ENCODE peak calls at places on chromosomes 3 and 15, in seven cellular contexts. A is IMR-90, P is mammary epithelial cell, U is NT2/D1, C is colonic mucosa, T is endodermal cell, H is GM12878. I is an unnamed sample.

GRCh38 chr3:194867270-194867983 is 181.7 kb downstream of the FAM43A start:
- DNase-seq in A (no peak), P (no peak), U (no peak), C (peak), T (no peak), H (no peak), I (no peak)

GRCh38 chr15:40982855-40983254 is 29.6 kb downstream of the CHAC1 start:
- DNase-seq in A (peak), P (no peak), U (no peak), C (no peak), T (no peak), H (no peak), I (peak)

GRCh38 chr3:82506204-82506603 is 744.8 kb upstream of the GBE1 start:
- DNase-seq in A (no peak), P (no peak), U (no peak), C (no peak), T (no peak), H (no peak), I (no peak)

GRCh38 chr3:112752092-112752512 is 94.6 kb downstream of the CD200R1L start:
- DNase-seq in A (peak), P (no peak), U (no peak), C (no peak), T (no peak), H (no peak), I (peak)

GRCh38 chr15:66761723-66762595 is 59.9 kb downstream of the SMAD6 start:
- DNase-seq in A (no peak), P (peak), U (no peak), C (no peak), T (no peak), H (no peak), I (peak)

GRCh38 chr15:77508541-77509505 is 88.1 kb downstream of the HMG20A start:
- DNase-seq in A (peak), P (peak), U (no peak), C (no peak), T (no peak), H (no peak), I (peak)

GRCh38 chr3:144296808-144297207 is 325.2 kb downstream of the DIPK2A start:
- DNase-seq in A (no peak), P (no peak), U (no peak), C (no peak), T (no peak), H (no peak), I (no peak)

GRCh38 chr3:35785540-35785939 is 146.2 kb downstream of the ARPP21 start:
- DNase-seq in A (no peak), P (no peak), U (no peak), C (no peak), T (no peak), H (no peak), I (no peak)

GRCh38 chr15:98241032-98241554 is 280.6 kb downstream of the ARRDC4 start:
- DNase-seq in A (no peak), P (peak), U (no peak), C (no peak), T (no peak), H (no peak), I (no peak)

GRCh38 chr15:59160880-59161593 is 45.6 kb upstream of the LDHAL6B start:
- DNase-seq in A (peak), P (no peak), U (no peak), C (no peak), T (peak), H (no peak), I (peak)

GRCh38 chr3:70358978-70359580 is 46.6 kb upstream of the MDFIC2 start:
- DNase-seq in A (peak), P (peak), U (peak), C (peak), T (peak), H (no peak), I (peak)

GRCh38 chr3:65927576-65927975 is 111.1 kb downstream of the MAGI1 start:
- DNase-seq in A (peak), P (peak), U (no peak), C (no peak), T (no peak), H (no peak), I (no peak)

GRCh38 chr3:158841387-158841786 is 39.5 kb downstream of the MFSD1 start:
- DNase-seq in A (no peak), P (no peak), U (no peak), C (no peak), T (no peak), H (no peak), I (no peak)

GRCh38 chr3:130783629-130784028 is 37.0 kb upstream of the PIK3R4 start:
- DNase-seq in A (no peak), P (peak), U (no peak), C (no peak), T (no peak), H (no peak), I (peak)

GRCh38 chr3:72231439-72232196 is 446.7 kb upstream of the PROK2 start:
- DNase-seq in A (no peak), P (no peak), U (no peak), C (no peak), T (no peak), H (no peak), I (no peak)

GRCh38 chr3:31253782-31254181 is 278.9 kb upstream of the STT3B start:
- DNase-seq in A (no peak), P (no peak), U (no peak), C (no peak), T (no peak), H (no peak), I (peak)

GRCh38 chr15:40691737-40692136 is 3.2 kb upstream of the RAD51 start:
- DNase-seq in A (no peak), P (peak), U (no peak), C (peak), T (no peak), H (no peak), I (no peak)

GRCh38 chr3:177468816-177469590 is 271.7 kb upstream of the TBL1XR1 start:
- DNase-seq in A (peak), P (no peak), U (no peak), C (no peak), T (no peak), H (no peak), I (peak)

GRCh38 chr15:93861413-93861812 is 369.9 kb upstream of the MCTP2 start:
- DNase-seq in A (no peak), P (no peak), U (no peak), C (no peak), T (no peak), H (no peak), I (peak)

GRCh38 chr15:87608238-87609028 is 648.1 kb downstream of the NTRK3 start:
- DNase-seq in A (no peak), P (no peak), U (no peak), C (no peak), T (no peak), H (no peak), I (no peak)

GRCh38 chr3:27943106-27943505 is 221.0 kb upstream of the EOMES start:
- DNase-seq in A (no peak), P (peak), U (peak), C (peak), T (peak), H (no peak), I (peak)

GRCh38 chr3:139117136-139117675 is 72.5 kb upstream of the PRR23C start:
- DNase-seq in A (peak), P (peak), U (no peak), C (peak), T (no peak), H (no peak), I (peak)

GRCh38 chr15:88663216-88663615 is 24.4 kb downstream of the ISG20 start:
- DNase-seq in A (no peak), P (peak), U (no peak), C (no peak), T (no peak), H (no peak), I (peak)

GRCh38 chr3:138944136-138944658 is 2.7 kb downstream of the FOXL2 start:
- DNase-seq in A (no peak), P (no peak), U (no peak), C (no peak), T (peak), H (no peak), I (no peak)

GRCh38 chr3:22399566-22399965 is 648.6 kb upstream of the ZNF385D start:
- DNase-seq in A (no peak), P (no peak), U (no peak), C (no peak), T (no peak), H (no peak), I (no peak)

GRCh38 chr3:182921665-182922355 is 58.5 kb downstream of the DCUN1D1 start:
- DNase-seq in A (peak), P (no peak), U (no peak), C (no peak), T (no peak), H (no peak), I (peak)

GRCh38 chr3:68403741-68404140 is 528.6 kb downstream of the TAFA4 start:
- DNase-seq in A (no peak), P (no peak), U (no peak), C (no peak), T (no peak), H (no peak), I (no peak)

GRCh38 chr3:46052531-46052930 is 25.2 kb upstream of the XCR1 start:
- DNase-seq in A (no peak), P (no peak), U (no peak), C (no peak), T (no peak), H (no peak), I (no peak)

GRCh38 chr15:25790003-25790660 is 73.0 kb downstream of the ATP10A start:
- DNase-seq in A (peak), P (no peak), U (no peak), C (peak), T (no peak), H (no peak), I (peak)

GRCh38 chr15:74906193-74906449 is 530 bp downstream of the FAM219B start:
- DNase-seq in A (no peak), P (no peak), U (no peak), C (peak), T (peak), H (no peak), I (no peak)

GRCh38 chr15:82146990-82147461 is 101.2 kb upstream of the MEX3B start:
- DNase-seq in A (peak), P (peak), U (no peak), C (no peak), T (no peak), H (no peak), I (peak)

GRCh38 chr3:124243253-124243859 is 251.4 kb upstream of the ROPN1 start:
- DNase-seq in A (no peak), P (no peak), U (no peak), C (no peak), T (no peak), H (no peak), I (no peak)

GRCh38 chr15:40582726-40583246 is 11.3 kb upstream of the KNL1 start:
- DNase-seq in A (no peak), P (peak), U (no peak), C (no peak), T (peak), H (no peak), I (peak)

DNA sequence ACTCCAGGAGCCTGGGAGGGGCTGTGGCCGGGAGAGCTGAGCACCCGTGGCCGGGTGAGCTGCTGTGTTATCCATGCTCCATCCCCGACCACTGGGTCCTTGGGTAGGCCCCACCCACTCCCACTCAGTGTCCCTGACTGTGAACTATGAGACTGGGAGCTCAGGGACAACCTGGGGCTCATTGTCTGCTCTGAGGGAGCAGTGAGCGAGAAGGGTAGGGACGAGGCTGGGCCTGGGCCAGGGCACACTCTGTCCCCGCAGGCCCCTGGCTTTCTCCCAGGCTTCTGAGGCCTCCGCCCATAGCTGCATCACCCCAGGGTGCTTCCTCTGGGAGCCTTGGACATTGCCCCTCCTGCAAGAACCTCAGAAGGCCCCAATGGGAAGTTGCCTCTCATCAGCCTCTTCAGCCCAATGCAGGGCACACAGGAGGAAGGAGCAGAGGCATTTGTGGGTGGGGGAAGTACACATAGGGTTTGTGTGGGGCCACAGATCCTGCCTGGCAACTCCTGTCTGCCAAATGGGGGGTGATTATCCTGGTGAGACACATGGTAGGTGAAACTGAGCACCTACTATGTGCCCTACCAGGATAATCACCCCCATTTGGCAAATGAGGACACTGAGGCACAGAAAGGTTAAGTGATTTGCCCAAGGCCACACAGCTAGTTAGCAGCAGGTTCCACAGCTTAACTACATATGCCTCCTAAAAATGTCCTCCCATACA is 2.4 kb downstream of the ANPEP start:
- DNase-seq in A (no peak), P (no peak), U (no peak), C (peak), T (no peak), H (no peak), I (peak)
- H3K9ac ChIP-seq in A (no peak), P (no peak), U (no peak), C (peak), T (no peak), H (no peak), I (no peak)

DNA sequence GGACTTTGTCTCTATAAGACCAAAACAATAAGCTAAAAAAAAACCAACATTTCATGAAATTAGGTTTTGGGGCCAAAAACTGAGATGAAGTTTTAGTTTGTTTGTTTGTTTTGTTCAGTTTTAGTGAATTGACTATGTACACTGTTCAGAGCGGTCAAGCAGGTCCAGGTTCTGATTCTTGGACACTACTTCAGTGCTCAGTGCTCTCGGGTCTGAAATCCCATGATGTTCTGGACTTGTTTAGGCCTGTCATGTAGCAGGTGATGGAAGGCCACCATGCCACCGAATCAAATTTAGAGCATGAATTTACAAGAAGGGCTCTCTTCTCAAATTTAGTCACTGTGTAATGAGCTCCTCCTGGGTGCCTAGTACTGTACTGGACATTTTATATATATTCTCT is 45.5 kb downstream of the COL8A1 start:
- DNase-seq in A (no peak), P (no peak), U (no peak), C (no peak), T (no peak), H (no peak), I (no peak)
- H3K4me3 ChIP-seq in A (no peak), P (no peak), U (no peak), C (no peak), T (no peak), H (no peak), I (no peak)

GRCh38 chr3:141452045-141452444 is 34.8 kb upstream of the RASA2 start:
- DNase-seq in A (peak), P (peak), U (peak), C (no peak), T (peak), H (peak), I (peak)
- H3K9ac ChIP-seq in A (peak), P (no peak), U (no peak), C (no peak), T (no peak), H (no peak), I (no peak)

GRCh38 chr3:187858086-187858485 is 112.8 kb upstream of the BCL6 start:
- DNase-seq in A (no peak), P (no peak), U (no peak), C (no peak), T (no peak), H (no peak), I (no peak)
- H3K4me3 ChIP-seq in A (no peak), P (no peak), U (no peak), C (no peak), T (no peak), H (no peak), I (no peak)

GRCh38 chr15:52518487-52518886 is 10.2 kb downstream of the MYO5A start:
- DNase-seq in A (peak), P (no peak), U (no peak), C (no peak), T (no peak), H (no peak), I (peak)
- H3K9ac ChIP-seq in A (no peak), P (no peak), U (no peak), C (no peak), T (no peak), H (no peak), I (no peak)

DNA sequence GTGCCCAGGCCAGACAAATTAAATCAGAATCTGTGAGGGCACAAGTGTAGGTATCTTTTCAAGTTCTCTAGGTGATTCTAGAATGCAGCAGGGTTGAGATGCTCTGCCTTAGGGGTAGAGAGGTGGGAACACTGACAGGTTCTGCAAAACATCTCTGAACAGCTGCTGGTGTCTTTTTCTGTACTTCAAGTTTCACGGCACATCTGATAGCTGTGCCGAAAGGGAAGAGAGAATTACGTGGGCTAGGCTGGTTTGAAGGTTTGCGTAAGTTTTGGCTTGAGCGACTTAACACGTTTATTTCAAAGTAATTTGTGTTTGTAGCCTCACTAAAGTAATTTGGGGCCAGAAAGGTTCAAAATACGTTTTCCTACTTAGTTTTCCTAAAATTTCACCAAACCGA is 22.5 kb downstream of the PXK start:
- DNase-seq in A (no peak), P (no peak), U (no peak), C (no peak), T (no peak), H (no peak), I (no peak)
- H3K4me3 ChIP-seq in A (no peak), P (no peak), U (no peak), C (no peak), T (no peak), H (peak), I (no peak)

GRCh38 chr3:48433472-48434118 is 3.7 kb upstream of the PLXNB1 start:
- DNase-seq in A (peak), P (peak), U (no peak), C (peak), T (no peak), H (no peak), I (peak)
- H3K9ac ChIP-seq in A (no peak), P (no peak), U (no peak), C (peak), T (no peak), H (no peak), I (no peak)

DNA sequence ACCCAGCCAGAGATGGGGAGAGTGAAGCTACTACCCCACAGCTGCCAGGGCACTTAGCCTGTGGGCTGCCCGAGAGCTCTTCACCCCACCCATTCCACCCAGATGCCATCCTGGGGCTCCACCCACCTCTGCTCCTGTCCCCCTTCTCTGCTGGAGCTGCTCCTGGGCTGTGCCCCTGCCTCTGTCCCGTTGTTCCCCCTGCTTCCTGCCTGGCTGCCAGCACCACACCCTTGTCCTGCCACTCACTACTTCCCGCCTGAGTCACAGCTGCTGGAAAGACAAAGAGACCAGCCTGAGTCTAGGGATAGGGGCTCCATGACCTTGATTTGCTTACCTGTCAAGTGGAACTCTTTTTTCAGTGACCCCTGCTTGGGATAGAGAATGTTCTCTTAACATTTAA is 12.4 kb downstream of the GNAI2 start:
- DNase-seq in A (no peak), P (no peak), U (no peak), C (peak), T (no peak), H (no peak), I (no peak)
- H3K4me3 ChIP-seq in A (no peak), P (no peak), U (no peak), C (no peak), T (no peak), H (no peak), I (no peak)

GRCh38 chr3:172131746-172132145 is 92.4 kb downstream of the FNDC3B start:
- DNase-seq in A (no peak), P (no peak), U (no peak), C (no peak), T (no peak), H (no peak), I (no peak)

GRCh38 chr3:172129534-172129867 is 90.1 kb downstream of the FNDC3B start:
- DNase-seq in A (no peak), P (no peak), U (no peak), C (no peak), T (no peak), H (no peak), I (no peak)

GRCh38 chr3:172128852-172129251 is 89.5 kb downstream of the FNDC3B start:
- DNase-seq in A (no peak), P (no peak), U (no peak), C (no peak), T (no peak), H (no peak), I (no peak)

GRCh38 chr3:172127929-172128580 is 88.7 kb downstream of the FNDC3B start:
- DNase-seq in A (no peak), P (no peak), U (no peak), C (no peak), T (no peak), H (no peak), I (no peak)

DNA sequence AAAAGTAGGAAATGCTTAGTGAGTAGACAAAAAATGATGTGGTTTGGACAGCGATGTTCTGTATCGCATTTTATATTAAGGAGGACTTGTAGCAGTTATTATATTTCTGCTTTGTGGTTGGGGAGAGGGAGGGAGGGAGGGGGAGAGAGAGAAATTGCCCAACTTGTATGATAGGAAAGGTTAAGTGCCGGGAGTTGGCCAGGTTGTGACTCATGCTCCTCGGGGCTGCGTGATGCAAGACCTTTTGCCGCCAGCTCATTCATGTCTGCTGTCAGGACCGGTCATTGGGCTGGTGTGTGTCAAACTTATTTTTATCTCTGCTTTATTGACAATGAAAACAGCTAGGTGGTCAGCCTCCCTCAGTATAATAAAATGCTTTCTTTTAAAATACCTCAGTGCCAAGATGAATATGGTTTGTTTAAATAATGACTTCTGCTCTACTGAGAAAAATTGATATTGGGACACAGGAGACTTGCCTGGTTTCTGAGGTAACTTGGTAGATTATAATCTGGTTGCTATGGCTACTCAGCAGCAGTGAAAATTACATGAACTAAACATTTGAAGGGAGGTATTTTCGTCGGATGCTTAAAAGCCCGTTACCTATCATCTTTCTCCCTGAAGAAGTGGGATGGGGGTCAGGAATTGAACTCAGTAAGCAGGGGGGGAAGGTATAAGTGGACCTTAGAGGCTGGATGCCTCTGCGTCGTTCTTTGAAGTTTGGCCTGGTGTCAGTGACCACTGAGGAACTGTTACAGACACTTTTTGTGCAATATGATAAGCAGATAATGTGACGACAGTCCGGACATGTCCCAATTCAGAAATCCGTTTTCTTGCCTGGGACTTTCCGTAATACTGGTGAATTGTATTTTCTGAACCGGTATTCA is 90.7 kb downstream of the FNDC3B start:
- DNase-seq in A (peak), P (peak), U (no peak), C (peak), T (no peak), H (no peak), I (peak)
- H3K9ac ChIP-seq in A (no peak), P (peak), U (no peak), C (no peak), T (no peak), H (no peak), I (peak)